ENCODE peak calls at places on chromosomes 13 and 19, in six cellular contexts. T, D, Y, A, G and J are unnamed samples. For H3K27me3, the result is how much of the 10 kb centered on the place peaks cover.

GRCh38 chr13:61751039-61751438 is 335.4 kb upstream of the PCDH20 start:
- DNase-seq in T (no peak), D (no peak), Y (peak), A (no peak), G (no peak), J (no peak)

GRCh38 chr19:58513213-58513693 is 1.5 kb upstream of the SLC27A5 start:
- DNase-seq in T (no peak), D (no peak), Y (no peak), A (no peak), G (no peak), J (no peak)

GRCh38 chr13:97018029-97018819 is 23.9 kb upstream of the OXGR1 start:
- DNase-seq in T (no peak), D (no peak), Y (peak), A (peak), G (peak), J (peak)

GRCh38 chr13:111901301-111901905 is 165.5 kb upstream of the SOX1 start:
- DNase-seq in T (peak), D (no peak), Y (no peak), A (no peak), G (no peak), J (no peak)

GRCh38 chr13:63455938-63456337 is 2040.3 kb upstream of the PCDH20 start:
- DNase-seq in T (no peak), D (no peak), Y (no peak), A (no peak), G (no peak), J (no peak)

GRCh38 chr19:8088752-8089663 is 36.4 kb downstream of the CCL25 start:
- DNase-seq in T (no peak), D (no peak), Y (no peak), A (no peak), G (no peak), J (no peak)

GRCh38 chr13:101449971-101450748 is 2.3 kb upstream of the ITGBL1 start:
- DNase-seq in T (no peak), D (no peak), Y (peak), A (peak), G (no peak), J (no peak)

GRCh38 chr19:35332817-35333216 is 3.8 kb downstream of the CD22 start:
- DNase-seq in T (no peak), D (no peak), Y (no peak), A (no peak), G (peak), J (no peak)

GRCh38 chr19:40803857-40804782 is 5.1 kb downstream of the EGLN2 start:
- DNase-seq in T (no peak), D (peak), Y (no peak), A (no peak), G (peak), J (peak)

GRCh38 chr19:10516064-10516385 is 1.2 kb downstream of the S1PR5 start:
- DNase-seq in T (no peak), D (no peak), Y (no peak), A (no peak), G (no peak), J (no peak)

GRCh38 chr13:102800145-102801041 is 1.5 kb downstream of the BIVM start:
- DNase-seq in T (peak), D (peak), Y (peak), A (peak), G (peak), J (peak)

GRCh38 chr19:42018503-42019193 is 24.6 kb upstream of the ATP1A3 start:
- DNase-seq in T (no peak), D (no peak), Y (peak), A (peak), G (no peak), J (no peak)

GRCh38 chr13:75480691-75481175 is 1.2 kb downstream of the TBC1D4 start:
- DNase-seq in T (peak), D (peak), Y (peak), A (peak), G (peak), J (peak)

GRCh38 chr13:45925151-45925550 is 73.6 kb upstream of the SIAH3 start:
- DNase-seq in T (peak), D (no peak), Y (no peak), A (no peak), G (no peak), J (no peak)

GRCh38 chr19:38683393-38684077 is 36.1 kb downstream of the ACTN4 start:
- DNase-seq in T (peak), D (no peak), Y (peak), A (peak), G (no peak), J (peak)

GRCh38 chr19:4300589-4300988 is 1.6 kb downstream of the TMIGD2 start:
- DNase-seq in T (no peak), D (no peak), Y (no peak), A (no peak), G (no peak), J (no peak)

GRCh38 chr13:97121894-97122293 is 100.2 kb upstream of the MBNL2 start:
- DNase-seq in T (no peak), D (no peak), Y (peak), A (peak), G (no peak), J (no peak)

GRCh38 chr13:29849731-29850212 is 645 bp downstream of the UBL3 start:
- DNase-seq in T (peak), D (peak), Y (peak), A (peak), G (no peak), J (peak)

GRCh38 chr19:49084206-49085019 is 838 bp upstream of the SNRNP70 start:
- DNase-seq in T (no peak), D (no peak), Y (no peak), A (no peak), G (no peak), J (no peak)

GRCh38 chr13:39415403-39415802 is 187.6 kb downstream of the LHFPL6 start:
- DNase-seq in T (peak), D (peak), Y (peak), A (peak), G (no peak), J (no peak)

GRCh38 chr19:54248016-54248601 is 5.5 kb upstream of the LILRA6 start:
- DNase-seq in T (peak), D (no peak), Y (no peak), A (peak), G (no peak), J (peak)

GRCh38 chr19:36973844-36974195 is 57.7 kb downstream of the ZNF568 start:
- DNase-seq in T (no peak), D (no peak), Y (no peak), A (no peak), G (no peak), J (no peak)

GRCh38 chr13:36965767-36966166 is 33.4 kb downstream of the ALG5 start:
- DNase-seq in T (no peak), D (no peak), Y (peak), A (peak), G (no peak), J (no peak)

GRCh38 chr19:16261584-16262370 is 62.8 kb upstream of the KLF2 start:
- DNase-seq in T (no peak), D (no peak), Y (no peak), A (no peak), G (no peak), J (no peak)
- H3K4me3 ChIP-seq in T (no peak), D (no peak), Y (no peak), A (no peak), G (no peak), J (no peak)

GRCh38 chr19:32814624-32815023 is 54.9 kb downstream of the SLC7A9 start:
- DNase-seq in T (no peak), D (no peak), Y (no peak), A (no peak), G (no peak), J (no peak)

GRCh38 chr19:32812036-32812435 is 57.5 kb downstream of the SLC7A9 start:
- DNase-seq in T (no peak), D (no peak), Y (no peak), A (no peak), G (no peak), J (no peak)

GRCh38 chr19:32811151-32811550 is 58.4 kb downstream of the SLC7A9 start:
- DNase-seq in T (no peak), D (no peak), Y (no peak), A (no peak), G (no peak), J (no peak)

GRCh38 chr19:32814046-32814445 is 55.5 kb downstream of the SLC7A9 start:
- DNase-seq in T (no peak), D (no peak), Y (no peak), A (no peak), G (no peak), J (no peak)

DNA sequence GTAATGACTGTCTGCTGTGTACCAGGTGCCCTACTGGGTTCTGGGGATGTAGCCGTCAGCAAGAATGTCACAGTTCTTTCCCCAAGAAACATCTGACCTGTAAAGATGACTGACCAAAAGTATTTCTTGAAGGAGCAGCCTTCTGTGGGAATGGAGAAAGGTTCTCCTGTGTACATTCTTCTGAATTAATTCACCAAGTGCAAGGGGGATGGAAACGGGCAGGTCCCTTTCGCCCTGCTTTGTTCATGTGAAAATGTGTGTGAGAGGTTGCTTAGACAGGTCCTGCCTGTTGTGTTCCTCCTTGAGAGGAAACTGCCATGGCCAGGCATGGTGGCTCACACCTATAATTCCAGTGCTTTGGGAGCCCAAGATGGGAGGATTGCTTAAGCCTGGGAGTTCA is 57.0 kb downstream of the SLC7A9 start:
- DNase-seq in T (no peak), D (no peak), Y (no peak), A (no peak), G (no peak), J (no peak)
- H3K27me3 ChIP-seq in T (under half), D (half or more), Y (under half), A (under half), G (under half), J (under half)

GRCh38 chr19:6232567-6232966 is 47.2 kb downstream of the MLLT1 start:
- DNase-seq in T (no peak), D (no peak), Y (peak), A (peak), G (no peak), J (no peak)
- H3K4me3 ChIP-seq in T (no peak), D (peak), Y (no peak), A (no peak), G (no peak), J (no peak)

DNA sequence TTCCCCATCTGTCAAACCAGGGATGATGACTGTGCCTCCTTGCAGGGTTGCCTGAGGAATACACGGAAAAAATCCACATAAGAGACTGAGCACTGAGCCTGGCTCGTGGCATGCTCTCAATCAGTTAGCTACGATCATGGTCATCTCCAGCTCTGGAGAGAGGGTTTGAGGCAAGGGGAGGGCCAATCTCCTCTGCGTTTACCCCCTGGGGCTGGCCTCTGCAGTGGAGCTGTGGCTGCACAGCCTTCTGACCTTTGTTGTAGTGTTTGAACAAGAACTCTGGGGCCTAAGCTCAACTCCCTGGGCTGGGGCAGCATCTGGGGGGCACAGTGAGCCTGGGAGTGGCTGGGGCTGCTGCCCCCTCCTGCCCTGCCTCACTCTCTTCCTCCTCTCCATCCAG is 5.9 kb downstream of the LRRC4B start:
- DNase-seq in T (no peak), D (no peak), Y (no peak), A (no peak), G (no peak), J (no peak)
- H3K27me3 ChIP-seq in T (under half), D (half or more), Y (under half), A (under half), G (under half), J (half or more)

GRCh38 chr13:49606747-49607648 is 21.3 kb upstream of the ARL11 start:
- DNase-seq in T (peak), D (peak), Y (peak), A (peak), G (peak), J (peak)
- H3K4me3 ChIP-seq in T (peak), D (peak), Y (no peak), A (peak), G (peak), J (peak)